ENCODE peak calls at places on chromosome X, in seven cellular contexts. One of them, this sample, is unnamed.

GRCh38 chrX:40172169-40172979 is 74.6 kb upstream of the BCOR start:
- DNase-seq in stimulated activated CD4-positive, alpha-beta T cell treated with anti-CD3 and anti-CD28 coated beads, TNF-alpha, amount 100 ng/mL, for 1 hour: no peak
- DNase-seq in EH: peak
- DNase-seq in NCI-H1092 treated with DMSO at 0.1 percent for 48 hours: peak
- DNase-seq in GM18507: no peak
- DNase-seq in heart right ventricle: peak
- DNase-seq in H4: no peak
- DNase-seq in this sample: no peak

GRCh38 chrX:5646818-5647217 is 581.8 kb downstream of the NLGN4X start:
- DNase-seq in stimulated activated CD4-positive, alpha-beta T cell treated with anti-CD3 and anti-CD28 coated beads, TNF-alpha, amount 100 ng/mL, for 1 hour: no peak
- DNase-seq in EH: no peak
- DNase-seq in NCI-H1092 treated with DMSO at 0.1 percent for 48 hours: no peak
- DNase-seq in GM18507: peak
- DNase-seq in heart right ventricle: no peak
- DNase-seq in H4: no peak
- DNase-seq in this sample: no peak

GRCh38 chrX:70762285-70762684 is 146.2 kb downstream of the TEX11 start:
- DNase-seq in stimulated activated CD4-positive, alpha-beta T cell treated with anti-CD3 and anti-CD28 coated beads, TNF-alpha, amount 100 ng/mL, for 1 hour: no peak
- DNase-seq in EH: no peak
- DNase-seq in NCI-H1092 treated with DMSO at 0.1 percent for 48 hours: no peak
- DNase-seq in GM18507: no peak
- DNase-seq in heart right ventricle: no peak
- DNase-seq in H4: no peak
- DNase-seq in this sample: no peak

GRCh38 chrX:107708762-107709161 is 66.8 kb downstream of the TSC22D3 start:
- DNase-seq in stimulated activated CD4-positive, alpha-beta T cell treated with anti-CD3 and anti-CD28 coated beads, TNF-alpha, amount 100 ng/mL, for 1 hour: no peak
- DNase-seq in EH: no peak
- DNase-seq in NCI-H1092 treated with DMSO at 0.1 percent for 48 hours: no peak
- DNase-seq in GM18507: no peak
- DNase-seq in heart right ventricle: no peak
- DNase-seq in H4: no peak
- DNase-seq in this sample: no peak

GRCh38 chrX:136711147-136711546 is 63.2 kb downstream of the CD40LG start:
- DNase-seq in stimulated activated CD4-positive, alpha-beta T cell treated with anti-CD3 and anti-CD28 coated beads, TNF-alpha, amount 100 ng/mL, for 1 hour: no peak
- DNase-seq in EH: peak
- DNase-seq in NCI-H1092 treated with DMSO at 0.1 percent for 48 hours: peak
- DNase-seq in GM18507: no peak
- DNase-seq in heart right ventricle: peak
- DNase-seq in H4: peak
- DNase-seq in this sample: no peak

GRCh38 chrX:49184294-49185061 is 1.7 kb downstream of the PRICKLE3 start:
- DNase-seq in stimulated activated CD4-positive, alpha-beta T cell treated with anti-CD3 and anti-CD28 coated beads, TNF-alpha, amount 100 ng/mL, for 1 hour: no peak
- DNase-seq in EH: peak
- DNase-seq in NCI-H1092 treated with DMSO at 0.1 percent for 48 hours: peak
- DNase-seq in GM18507: no peak
- DNase-seq in heart right ventricle: peak
- DNase-seq in H4: peak
- DNase-seq in this sample: peak

GRCh38 chrX:155778844-155779553 is 102.1 kb upstream of the VAMP7 start:
- DNase-seq in stimulated activated CD4-positive, alpha-beta T cell treated with anti-CD3 and anti-CD28 coated beads, TNF-alpha, amount 100 ng/mL, for 1 hour: no peak
- DNase-seq in EH: no peak
- DNase-seq in NCI-H1092 treated with DMSO at 0.1 percent for 48 hours: no peak
- DNase-seq in GM18507: no peak
- DNase-seq in heart right ventricle: no peak
- DNase-seq in H4: no peak
- DNase-seq in this sample: no peak

GRCh38 chrX:130857207-130857606 is 45.8 kb downstream of the ENOX2 start:
- DNase-seq in stimulated activated CD4-positive, alpha-beta T cell treated with anti-CD3 and anti-CD28 coated beads, TNF-alpha, amount 100 ng/mL, for 1 hour: no peak
- DNase-seq in EH: no peak
- DNase-seq in NCI-H1092 treated with DMSO at 0.1 percent for 48 hours: no peak
- DNase-seq in GM18507: no peak
- DNase-seq in heart right ventricle: no peak
- DNase-seq in H4: no peak
- DNase-seq in this sample: no peak

GRCh38 chrX:103356023-103356798 is at the start of gene TCEAL9:
- DNase-seq in stimulated activated CD4-positive, alpha-beta T cell treated with anti-CD3 and anti-CD28 coated beads, TNF-alpha, amount 100 ng/mL, for 1 hour: no peak
- DNase-seq in EH: peak
- DNase-seq in NCI-H1092 treated with DMSO at 0.1 percent for 48 hours: peak
- DNase-seq in GM18507: no peak
- DNase-seq in heart right ventricle: peak
- DNase-seq in H4: peak
- DNase-seq in this sample: no peak

GRCh38 chrX:120029354-120029753 is 48.1 kb downstream of the RHOXF2B start:
- DNase-seq in stimulated activated CD4-positive, alpha-beta T cell treated with anti-CD3 and anti-CD28 coated beads, TNF-alpha, amount 100 ng/mL, for 1 hour: no peak
- DNase-seq in EH: no peak
- DNase-seq in NCI-H1092 treated with DMSO at 0.1 percent for 48 hours: no peak
- DNase-seq in GM18507: no peak
- DNase-seq in heart right ventricle: no peak
- DNase-seq in H4: no peak
- DNase-seq in this sample: no peak

GRCh38 chrX:66074920-66075879 is 35.3 kb upstream of the VSIG4 start:
- DNase-seq in stimulated activated CD4-positive, alpha-beta T cell treated with anti-CD3 and anti-CD28 coated beads, TNF-alpha, amount 100 ng/mL, for 1 hour: no peak
- DNase-seq in EH: peak
- DNase-seq in NCI-H1092 treated with DMSO at 0.1 percent for 48 hours: no peak
- DNase-seq in GM18507: no peak
- DNase-seq in heart right ventricle: peak
- DNase-seq in H4: peak
- DNase-seq in this sample: peak

GRCh38 chrX:108732630-108733321 is 3.6 kb downstream of the IRS4 start:
- DNase-seq in stimulated activated CD4-positive, alpha-beta T cell treated with anti-CD3 and anti-CD28 coated beads, TNF-alpha, amount 100 ng/mL, for 1 hour: no peak
- DNase-seq in EH: no peak
- DNase-seq in NCI-H1092 treated with DMSO at 0.1 percent for 48 hours: peak
- DNase-seq in GM18507: no peak
- DNase-seq in heart right ventricle: no peak
- DNase-seq in H4: no peak
- DNase-seq in this sample: no peak

GRCh38 chrX:48785156-48785524 is 1.2 kb upstream of the GATA1 start:
- DNase-seq in stimulated activated CD4-positive, alpha-beta T cell treated with anti-CD3 and anti-CD28 coated beads, TNF-alpha, amount 100 ng/mL, for 1 hour: no peak
- DNase-seq in EH: no peak
- DNase-seq in NCI-H1092 treated with DMSO at 0.1 percent for 48 hours: no peak
- DNase-seq in GM18507: no peak
- DNase-seq in heart right ventricle: no peak
- DNase-seq in H4: no peak
- DNase-seq in this sample: no peak

GRCh38 chrX:22969416-22969815 is 30.3 kb upstream of the DDX53 start:
- DNase-seq in stimulated activated CD4-positive, alpha-beta T cell treated with anti-CD3 and anti-CD28 coated beads, TNF-alpha, amount 100 ng/mL, for 1 hour: no peak
- DNase-seq in EH: peak
- DNase-seq in NCI-H1092 treated with DMSO at 0.1 percent for 48 hours: no peak
- DNase-seq in GM18507: no peak
- DNase-seq in heart right ventricle: no peak
- DNase-seq in H4: no peak
- DNase-seq in this sample: no peak

GRCh38 chrX:100681581-100681980 is 37.6 kb downstream of the SRPX2 start:
- DNase-seq in stimulated activated CD4-positive, alpha-beta T cell treated with anti-CD3 and anti-CD28 coated beads, TNF-alpha, amount 100 ng/mL, for 1 hour: no peak
- DNase-seq in EH: peak
- DNase-seq in NCI-H1092 treated with DMSO at 0.1 percent for 48 hours: no peak
- DNase-seq in GM18507: no peak
- DNase-seq in heart right ventricle: no peak
- DNase-seq in H4: no peak
- DNase-seq in this sample: no peak

This sample was measured in activated CD8-positive, alpha-beta T cell treated with anti-CD3 and anti-CD28 coated beads, Interleukin-2, amount 10 ng/mL, durations not matched to agents 7 days and 5 days.